ENCODE peak calls at places on chromosomes 12 and 14, in six cellular contexts. O is body of pancreas, X is ovary, G is esophagus squamous epithelium, P is gastrocnemius medialis, M is stomach. C is an unnamed sample.

GRCh38 chr12:84131076-84131475 is 781.5 kb downstream of the SLC6A15 start:
- DNase-seq in M (no peak), O (no peak), G (no peak), P (no peak), X (no peak), C (no peak)

GRCh38 chr14:91335191-91336092 is 82.2 kb downstream of the CCDC88C start:
- DNase-seq in X (no peak), G (no peak), O (no peak), P (no peak), M (no peak), C (no peak)

GRCh38 chr14:52402812-52403526 is 88.9 kb downstream of the PTGER2 start:
- DNase-seq in P (no peak), X (no peak), G (no peak), O (peak), M (no peak), C (peak)

GRCh38 chr12:49636574-49636973 is 13.2 kb downstream of the PRPF40B start:
- DNase-seq in X (peak), P (no peak), M (no peak), G (no peak), O (no peak), C (no peak)

GRCh38 chr14:105141026-105141425 is 27.6 kb downstream of the JAG2 start:
- DNase-seq in P (no peak), O (no peak), X (no peak), M (no peak), G (no peak), C (no peak)

GRCh38 chr14:80447396-80447795 is 236.1 kb upstream of the DIO2 start:
- DNase-seq in M (no peak), P (no peak), O (no peak), G (no peak), X (no peak), C (no peak)

GRCh38 chr12:120264511-120265202 is 873 bp downstream of the PXN start:
- DNase-seq in O (no peak), X (no peak), G (no peak), M (no peak), P (peak), C (no peak)

GRCh38 chr12:116497051-116497529 is 62.1 kb upstream of the MAP1LC3B2 start:
- DNase-seq in M (peak), P (peak), O (no peak), G (no peak), X (no peak), C (peak)

GRCh38 chr12:111454311-111454710 is 48.6 kb downstream of the SH2B3 start:
- DNase-seq in P (no peak), O (no peak), X (no peak), M (no peak), G (no peak), C (no peak)

GRCh38 chr12:2344892-2345291 is 292.1 kb downstream of the CACNA1C start:
- DNase-seq in M (no peak), G (no peak), O (no peak), P (no peak), X (no peak), C (no peak)

GRCh38 chr12:77064891-77065360 is 443 bp downstream of the E2F7 start:
- DNase-seq in X (no peak), O (no peak), M (no peak), G (no peak), P (no peak), C (no peak)

GRCh38 chr14:61491224-61491623 is 169.8 kb downstream of the PRKCH start:
- DNase-seq in P (no peak), G (no peak), X (no peak), O (no peak), M (no peak), C (no peak)
- TF ChIP-seq POLR2A in P (no peak), G (no peak), X (no peak), O (no peak), M (no peak), C (no peak)

DNA sequence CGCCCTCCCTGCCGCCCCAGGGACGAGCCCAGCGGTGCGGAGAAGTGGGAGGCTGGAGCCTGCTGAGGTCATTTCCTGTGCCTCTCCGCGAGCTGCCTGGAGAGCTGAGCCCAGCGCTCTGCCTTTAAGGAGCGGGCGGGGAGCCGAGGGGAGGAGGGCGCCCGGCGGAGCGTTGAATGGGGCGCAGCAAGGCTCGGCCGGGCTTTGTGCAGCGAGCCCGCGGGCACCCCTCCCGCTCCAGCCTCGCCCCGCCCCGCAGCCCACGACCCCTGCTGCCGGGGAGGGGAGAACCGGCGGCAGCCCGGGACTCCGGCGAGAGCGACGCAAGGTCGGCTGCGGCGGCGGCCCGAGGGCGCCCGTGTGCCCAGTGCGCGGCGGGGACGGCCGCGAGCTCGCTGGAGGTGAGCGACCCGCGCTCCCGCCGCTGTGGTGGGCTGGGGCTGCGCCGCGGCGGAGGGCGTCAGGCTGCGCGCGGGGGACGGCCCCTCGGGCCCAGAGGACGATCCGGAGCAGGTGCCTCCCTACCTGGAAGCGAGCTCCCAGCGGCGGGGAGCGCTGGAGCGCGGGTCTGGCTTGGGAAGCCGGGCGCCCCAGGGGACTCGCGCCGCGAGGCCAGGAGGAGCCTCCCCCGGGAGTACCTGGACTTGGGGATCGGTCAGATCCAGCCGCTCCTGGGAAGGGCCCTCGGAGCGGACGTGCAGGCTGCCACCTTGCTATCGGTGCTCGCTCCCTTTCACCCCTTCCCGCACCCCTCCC is at the start of gene PLEKHH1:
- DNase-seq in P (peak), O (peak), X (peak), G (no peak), M (peak), C (peak)
- TF ChIP-seq POLR2A in P (peak), O (peak), X (no peak), G (no peak), M (no peak), C (peak)

GRCh38 chr12:121858662-121859572 is at the start of gene HPD:
- DNase-seq in G (no peak), M (no peak), X (peak), P (peak), O (peak), C (peak)
- TF ChIP-seq POLR2A in G (no peak), M (no peak), X (peak), P (no peak), O (peak), C (no peak)

GRCh38 chr12:7018350-7019042 is at the start of gene LPCAT3:
- DNase-seq in O (peak), M (peak), X (peak), P (peak), G (peak), C (peak)
- TF ChIP-seq POLR2A in O (peak), M (no peak), X (peak), P (peak), G (peak), C (peak)

DNA sequence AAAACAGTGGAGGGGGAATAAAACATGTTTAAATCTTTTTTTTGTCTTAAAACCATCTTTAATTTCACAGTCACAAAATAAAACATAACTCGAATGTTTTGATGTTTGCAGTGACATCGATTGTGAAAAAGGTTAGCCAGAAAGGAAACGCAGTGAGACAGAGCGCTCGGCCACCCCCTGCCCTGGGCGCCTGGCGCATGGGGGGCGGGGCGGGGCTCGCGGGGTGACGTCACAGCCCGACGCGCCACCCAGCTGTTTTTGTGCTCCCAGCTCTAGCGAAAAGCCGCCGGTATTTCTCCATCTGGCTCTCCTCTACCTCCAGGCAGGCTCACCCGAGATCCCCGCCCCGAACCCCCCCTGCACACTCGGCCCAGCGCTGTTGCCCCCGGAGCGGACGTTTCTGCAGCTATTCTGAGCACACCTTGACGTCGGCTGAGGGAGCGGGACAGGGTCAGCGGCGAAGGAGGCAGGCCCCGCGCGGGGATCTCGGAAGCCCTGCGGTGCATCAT is at the start of gene GABARAPL1:
- DNase-seq in P (peak), X (peak), M (peak), O (peak), G (peak), C (peak)
- TF ChIP-seq POLR2A in P (peak), X (peak), M (no peak), O (peak), G (no peak), C (peak)

DNA sequence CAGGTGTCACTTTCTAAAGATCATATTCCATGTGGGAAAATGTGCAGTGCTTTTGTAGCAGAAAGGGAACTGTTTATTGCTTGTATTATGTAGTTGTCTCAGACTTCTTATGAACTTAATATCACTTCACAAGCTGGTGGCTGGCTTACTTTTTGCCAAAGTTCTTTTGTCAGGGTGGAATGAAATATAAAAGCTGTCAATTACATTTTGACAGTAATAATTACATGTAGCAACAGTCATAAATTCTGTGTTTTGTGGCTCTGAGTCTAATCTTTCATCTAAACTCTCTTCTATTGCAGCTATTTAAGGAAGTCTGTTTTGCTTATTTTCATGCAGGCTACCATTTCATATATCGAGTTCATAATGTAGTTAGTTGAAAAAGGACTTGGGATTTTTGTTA is 106.6 kb downstream of the OTOGL start:
- DNase-seq in G (no peak), X (no peak), O (no peak), M (no peak), P (no peak), C (no peak)
- TF ChIP-seq POLR2A in G (no peak), X (no peak), O (no peak), M (no peak), P (no peak), C (no peak)

GRCh38 chr12:94872007-94872653 is 131.4 kb downstream of the NDUFA12 start:
- DNase-seq in O (peak), X (no peak), P (no peak), M (peak), G (no peak), C (no peak)

GRCh38 chr12:94870511-94870910 is 133.0 kb downstream of the NDUFA12 start:
- DNase-seq in X (no peak), G (no peak), P (no peak), O (no peak), M (no peak), C (no peak)

GRCh38 chr12:94863286-94863685 is 140.2 kb downstream of the NDUFA12 start:
- DNase-seq in G (no peak), X (no peak), P (no peak), M (no peak), O (no peak), C (no peak)

GRCh38 chr12:94872671-94873367 is 130.7 kb downstream of the NDUFA12 start:
- DNase-seq in X (peak), P (no peak), O (no peak), G (no peak), M (no peak), C (no peak)

DNA sequence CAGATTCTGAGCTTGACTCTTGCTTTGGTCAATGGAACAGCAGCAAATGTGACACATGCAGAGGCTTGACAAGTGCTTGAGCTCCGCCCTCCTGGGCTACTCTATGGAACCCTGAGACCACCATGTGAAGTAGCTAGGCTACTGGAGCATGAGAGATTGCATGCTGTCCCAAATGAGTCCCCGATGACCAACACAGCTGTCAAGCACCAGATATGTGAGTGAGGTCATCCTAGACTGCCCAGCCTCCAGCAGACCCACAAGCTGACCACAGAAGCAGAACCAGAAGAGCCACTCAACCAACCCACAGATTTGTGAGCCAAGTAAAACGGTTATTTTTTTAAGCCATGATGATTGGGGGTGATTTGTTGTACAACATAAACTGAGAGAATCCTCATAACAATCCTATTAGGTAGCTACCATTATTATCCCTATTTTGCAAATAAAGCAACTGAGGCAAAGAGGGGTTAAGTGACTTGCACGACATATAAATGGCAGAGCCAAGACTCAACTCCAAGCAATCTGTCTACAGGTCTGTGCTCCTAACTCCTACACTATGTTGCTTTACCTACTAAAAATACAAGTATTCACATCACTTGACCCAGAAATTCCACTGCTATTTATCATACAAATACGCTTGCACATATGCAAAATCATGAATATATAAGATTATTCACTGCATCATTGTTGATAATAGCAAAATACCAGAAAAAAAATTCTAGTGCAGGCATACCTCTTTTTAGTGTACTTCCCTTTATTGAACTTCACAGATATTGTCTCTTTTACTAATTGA is 136.2 kb downstream of the NDUFA12 start:
- DNase-seq in M (no peak), G (no peak), P (no peak), O (no peak), X (no peak), C (no peak)
- TF ChIP-seq POLR2A in M (no peak), G (no peak), P (no peak), O (no peak), X (no peak), C (no peak)

C was measured in transverse colon.